ENCODE peak calls at places on chromosomes 5 and 9, in nine cellular contexts. R is OCI-LY7, D is A549, K is hepatocyte, A is IMR-90, N is PC-9, F is mesendoderm, Q is GM23338, T is GM23248. C is an unnamed sample.
A peak's percentile ranks its signal among the peaks of the same experiment; 100 is the strongest.

GRCh38 chr9:76292658-76293057 is 101.6 kb downstream of the RFK start:
- DNase-seq in K (no peak), R (no peak), T (no peak), D (no peak), Q (no peak), F (no peak), A (no peak), N (no peak), C (no peak)

GRCh38 chr9:115300896-115301295 is 182.9 kb upstream of the TNC start:
- DNase-seq in F (no peak), Q (no peak), A (no peak), K (no peak), R (no peak), D (no peak), N (no peak), T (no peak), C (no peak)

GRCh38 chr9:123997665-123998277 is 13.8 kb upstream of the LHX2 start:
- DNase-seq in A (peak; percentile 19), Q (peak; percentile 54), T (no peak), N (no peak), D (no peak), K (no peak), F (peak; percentile 16), R (no peak), C (no peak)

GRCh38 chr9:4375424-4376195 is 75.7 kb upstream of the GLIS3 start:
- DNase-seq in N (no peak), T (peak; percentile 89), F (no peak), Q (peak; percentile 30), K (peak; percentile 56), A (peak; percentile 82), D (peak; percentile 52), R (no peak), C (peak; percentile 69)

GRCh38 chr5:74761241-74761640 is 5.7 kb downstream of the GFM2 start:
- DNase-seq in R (no peak), F (no peak), N (no peak), T (no peak), D (no peak), A (peak; percentile 3), K (no peak), Q (no peak), C (no peak)

GRCh38 chr9:135476561-135476960 is 3.0 kb upstream of the PPP1R26 start:
- DNase-seq in A (no peak), K (no peak), D (no peak), F (no peak), T (no peak), R (no peak), N (no peak), Q (no peak), C (no peak)

GRCh38 chr5:178547753-178548415 is 42.3 kb downstream of the COL23A1 start:
- DNase-seq in N (no peak), F (no peak), D (no peak), Q (no peak), A (no peak), T (peak; percentile 16), K (no peak), R (no peak), C (no peak)

GRCh38 chr9:134258332-134258731 is 67.9 kb upstream of the RXRA start:
- DNase-seq in A (no peak), R (no peak), D (no peak), K (no peak), Q (no peak), T (no peak), N (no peak), F (no peak), C (no peak)

GRCh38 chr5:119255571-119256356 is 100.1 kb upstream of the TNFAIP8 start:
- DNase-seq in A (peak; percentile 5), N (peak; percentile 7), R (peak; percentile 54), F (peak; percentile 86), K (peak; percentile 42), D (no peak), T (peak; percentile 21), Q (peak; percentile 90), C (peak; percentile 58)

DNA sequence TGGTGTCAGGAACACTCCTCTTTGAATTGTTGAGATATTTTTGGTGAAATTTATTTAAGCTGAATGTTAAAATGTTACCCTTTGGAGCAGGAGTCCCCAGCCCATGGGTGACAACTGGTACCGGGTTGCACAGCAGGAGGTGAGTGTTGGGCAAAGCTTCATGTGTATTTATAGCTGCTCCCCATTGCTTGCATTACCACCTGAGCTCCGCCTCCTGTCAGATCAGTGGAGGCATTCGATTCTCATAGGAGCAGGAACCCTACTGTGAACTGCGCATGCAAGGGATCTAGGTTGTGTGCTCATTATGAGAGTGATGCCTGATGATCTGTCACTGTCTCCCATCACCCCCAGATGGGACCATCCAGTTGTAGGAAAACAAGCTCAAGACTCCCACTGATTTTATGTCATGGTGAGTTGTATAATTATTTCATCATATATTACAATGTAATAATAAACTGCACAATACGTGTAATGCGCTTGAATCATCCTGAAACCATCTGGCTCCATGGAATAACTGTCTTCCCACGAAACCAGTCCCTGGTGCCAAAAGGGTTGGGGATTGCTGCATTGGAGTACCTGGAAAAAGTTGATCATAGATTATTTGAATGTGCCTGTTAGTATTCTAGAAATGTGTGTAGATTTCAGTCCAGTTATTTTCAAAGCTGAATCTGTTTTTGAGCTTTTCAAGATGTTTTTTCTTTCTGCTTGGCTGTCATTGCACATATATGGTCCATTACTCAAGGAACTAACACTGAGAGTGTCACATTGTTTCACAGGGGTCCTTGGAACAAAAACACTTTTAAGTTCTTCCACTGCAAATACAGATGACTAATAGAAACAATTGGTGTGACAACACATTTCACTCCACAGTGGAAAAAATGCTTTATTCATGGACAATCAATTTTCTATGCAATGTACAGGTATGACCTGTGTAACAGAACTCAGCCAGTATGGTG is 104.6 kb upstream of the TNFAIP8 start:
- DNase-seq in K (no peak), R (no peak), F (no peak), T (peak; percentile 11), N (no peak), D (no peak), A (peak; percentile 58), Q (no peak), C (no peak)
- H3K4me2 ChIP-seq in K (no peak overlapping the region), R (no peak overlapping the region), F (no peak overlapping the region), T (no peak overlapping the region), N (no peak overlapping the region), D (no peak overlapping the region), A (no peak overlapping the region), Q (no peak overlapping the region), C (no peak overlapping the region)

GRCh38 chr9:129139993-129140396 is 28.8 kb downstream of the PTPA start:
- DNase-seq in R (peak; percentile 96), K (peak; percentile 98), Q (peak; percentile 98), N (peak; percentile 85), A (peak; percentile 100), D (peak; percentile 95), F (peak; percentile 99), T (peak; percentile 100), C (peak; percentile 95)

GRCh38 chr9:129142536-129142935 is 31.3 kb downstream of the PTPA start:
- DNase-seq in A (no peak), N (no peak), Q (no peak), D (no peak), R (no peak), T (no peak), K (no peak), F (no peak), C (no peak)

GRCh38 chr9:129142115-129142514 is 30.9 kb downstream of the PTPA start:
- DNase-seq in N (no peak), K (no peak), A (no peak), D (no peak), Q (no peak), F (no peak), T (no peak), R (peak; percentile 44), C (no peak)

GRCh38 chr9:129140397-129141065 is 29.3 kb downstream of the PTPA start:
- DNase-seq in Q (peak; percentile 50), A (peak; percentile 45), T (peak; percentile 78), N (peak; percentile 70), R (peak; percentile 42), F (peak; percentile 67), K (peak; percentile 68), D (no peak), C (peak; percentile 49)

DNA sequence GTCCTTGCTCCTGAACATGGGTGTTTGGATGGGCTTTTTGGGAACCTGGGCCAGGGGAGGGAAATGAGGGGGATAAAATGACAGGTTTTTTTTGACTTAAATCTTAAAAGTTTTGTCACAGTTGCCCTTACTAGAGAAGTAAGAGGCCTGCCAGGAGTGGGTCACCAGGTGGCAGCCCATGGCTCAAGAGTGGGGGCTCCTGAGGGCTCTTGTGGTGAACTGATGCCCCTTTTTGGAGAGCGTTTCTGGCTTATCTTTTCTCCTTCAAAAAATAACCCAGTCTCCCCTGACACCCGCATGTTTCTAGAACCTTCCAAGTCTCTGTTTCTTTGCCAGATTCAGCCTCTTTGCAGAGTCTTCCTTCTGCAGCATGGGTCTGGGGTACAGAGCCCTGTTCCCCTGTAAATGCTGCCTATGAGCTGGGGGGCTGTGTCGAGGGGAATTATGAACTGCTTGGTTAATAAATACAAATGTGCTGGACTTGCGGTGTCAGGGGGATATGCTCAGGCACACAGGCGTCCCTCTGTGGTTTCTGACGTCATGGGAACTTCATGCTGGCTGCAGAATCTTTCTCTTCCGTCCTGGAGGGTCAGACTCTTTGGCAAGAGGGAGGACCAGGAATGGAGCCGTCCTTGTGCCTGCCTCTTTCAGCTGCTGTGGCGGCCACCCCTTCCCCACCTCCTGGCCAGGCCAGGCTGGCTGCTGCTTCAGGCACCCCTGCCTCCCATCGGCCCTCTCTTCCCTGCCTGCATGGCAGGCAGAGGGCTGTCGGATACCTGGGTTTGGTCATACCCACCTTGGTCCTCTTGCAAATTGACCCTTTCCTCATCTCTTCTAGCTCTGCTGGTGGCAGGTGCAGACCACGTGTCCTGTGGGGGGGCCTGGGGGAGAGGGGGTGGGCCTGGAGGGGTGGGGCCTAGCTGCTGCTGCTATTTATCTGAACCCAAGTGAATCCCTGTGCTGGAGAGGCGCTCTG is 30.1 kb downstream of the PTPA start:
- DNase-seq in K (peak; percentile 82), A (peak; percentile 97), D (no peak), R (peak; percentile 83), T (peak; percentile 96), F (no peak), Q (no peak), N (peak; percentile 38), C (no peak)
- H3K4me2 ChIP-seq in K (peak overlapping the region; percentile 82), A (peak overlapping the region; percentile 77), D (peak overlapping the region; percentile 91), R (peak overlapping the region; percentile 98), T (peak overlapping the region; percentile 78), F (peak overlapping the region; percentile 33), Q (peak overlapping the region; percentile 86), N (peak overlapping the region; percentile 100), C (peak overlapping the region; percentile 88)

GRCh38 chr5:140301136-140301535 is 1.8 kb downstream of the PFDN1 start:
- DNase-seq in K (no peak), T (no peak), N (no peak), A (no peak), Q (no peak), D (no peak), F (no peak), R (no peak), C (no peak)

GRCh38 chr5:140299056-140299455 is 3.8 kb downstream of the PFDN1 start:
- DNase-seq in Q (no peak), D (no peak), N (no peak), F (no peak), A (no peak), T (no peak), R (no peak), K (no peak), C (no peak)

GRCh38 chr5:140302786-140303639 is at the start of gene PFDN1:
- DNase-seq in N (peak; percentile 89), Q (peak; percentile 99), A (peak; percentile 94), F (peak; percentile 99), D (peak; percentile 95), T (peak; percentile 99), K (peak; percentile 99), R (peak; percentile 98), C (peak; percentile 96)

GRCh38 chr5:140309706-140310249 is 6.9 kb upstream of the PFDN1 start:
- DNase-seq in Q (no peak), D (no peak), A (no peak), F (no peak), N (no peak), K (no peak), T (no peak), R (no peak), C (no peak)

GRCh38 chr5:140303987-140304386 is 1.1 kb upstream of the PFDN1 start:
- DNase-seq in K (no peak), F (no peak), Q (no peak), D (no peak), R (no peak), N (no peak), T (no peak), A (no peak), C (no peak)
- H3K4me2 ChIP-seq in K (no peak overlapping the region), F (no peak overlapping the region), Q (no peak overlapping the region), D (peak overlapping the region; percentile 75), R (no peak overlapping the region), N (no peak overlapping the region), T (peak overlapping the region; percentile 94), A (no peak overlapping the region), C (no peak overlapping the region)

DNA sequence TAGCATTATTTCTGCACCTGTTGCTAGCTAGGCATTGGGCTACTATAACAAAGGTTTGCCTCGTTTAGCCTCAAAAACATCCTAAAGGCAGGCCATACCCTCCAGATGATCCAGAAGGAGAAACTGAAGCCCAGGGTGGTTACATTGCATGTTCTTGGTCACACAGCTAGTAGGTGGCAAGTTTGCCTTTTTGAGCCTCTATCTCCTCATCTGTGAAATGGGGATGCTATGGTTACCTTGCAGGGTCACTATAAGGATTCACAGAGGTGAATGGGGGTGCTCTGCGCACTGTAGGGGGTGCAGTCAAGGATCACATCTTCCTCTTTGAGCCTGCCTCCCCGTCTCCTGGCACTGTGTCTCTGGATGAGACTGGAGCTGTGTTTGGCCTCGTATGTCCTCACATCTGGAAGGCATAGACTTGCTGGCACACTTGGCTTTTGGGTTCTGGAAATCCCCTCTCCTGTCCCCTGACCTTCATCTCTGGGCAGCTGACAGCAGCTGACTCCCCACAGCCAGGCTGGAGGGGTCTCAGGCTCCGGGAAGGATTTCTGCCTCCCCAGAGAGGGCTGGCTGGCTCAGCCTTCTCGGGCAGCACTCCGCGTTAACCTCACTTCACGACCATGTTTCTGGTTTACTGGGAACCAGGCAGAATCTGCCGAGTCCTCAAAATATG is 167.7 kb downstream of the RGS3 start:
- DNase-seq in A (no peak), D (no peak), F (no peak), T (peak; percentile 28), Q (no peak), K (no peak), R (no peak), N (no peak), C (no peak)
- H3K4me2 ChIP-seq in A (no peak overlapping the region), D (no peak overlapping the region), F (no peak overlapping the region), T (no peak overlapping the region), Q (no peak overlapping the region), K (no peak overlapping the region), R (no peak overlapping the region), N (no peak overlapping the region), C (no peak overlapping the region)